ENCODE peak calls at places on chromosome 10, in ten cellular contexts. V is fibroblast of mammary gland, Y is adipocyte, T is IMR-90, P is tibial artery, E is NCI-H460, C is T-cell, L is EL, X is GM19239, Z is T-helper 2 cell. I is an unnamed sample.

GRCh38 chr10:3811331-3811870 is 26.4 kb upstream of the KLF6 start:
- DNase-seq in V (peak), Y (peak), T (peak), P (no peak), E (no peak), C (no peak), L (peak), X (no peak), Z (peak), I (peak)

GRCh38 chr10:121710207-121710606 is 112.0 kb upstream of the FGFR2 start:
- DNase-seq in V (peak), Y (no peak), T (no peak), P (peak), E (no peak), C (no peak), L (no peak), X (no peak), Z (no peak), I (no peak)

GRCh38 chr10:55509168-55509567 is 708.1 kb upstream of the PCDH15 start:
- DNase-seq in V (no peak), Y (no peak), T (no peak), P (no peak), E (peak), C (no peak), L (no peak), X (no peak), Z (no peak), I (no peak)

GRCh38 chr10:98314577-98315284 is 46.7 kb upstream of the LOXL4 start:
- DNase-seq in V (no peak), Y (peak), T (no peak), P (peak), E (peak), C (no peak), L (peak), X (no peak), Z (no peak), I (no peak)

GRCh38 chr10:101670635-101671034 is 24.3 kb downstream of the FBXW4 start:
- DNase-seq in V (no peak), Y (no peak), T (no peak), P (no peak), E (no peak), C (no peak), L (no peak), X (no peak), Z (no peak), I (no peak)

GRCh38 chr10:44506386-44506785 is 121.5 kb upstream of the CXCL12 start:
- DNase-seq in V (no peak), Y (no peak), T (no peak), P (no peak), E (no peak), C (no peak), L (no peak), X (no peak), Z (no peak), I (no peak)

GRCh38 chr10:133075346-133076137 is 12.2 kb upstream of the ADGRA1 start:
- DNase-seq in V (no peak), Y (no peak), T (no peak), P (no peak), E (no peak), C (no peak), L (no peak), X (no peak), Z (no peak), I (no peak)

GRCh38 chr10:109239371-109239770 is 683.9 kb downstream of the XPNPEP1 start:
- DNase-seq in V (no peak), Y (peak), T (peak), P (no peak), E (no peak), C (no peak), L (no peak), X (no peak), Z (no peak), I (peak)

GRCh38 chr10:122847782-122848604 is 2.3 kb upstream of the CUZD1 start:
- DNase-seq in V (peak), Y (no peak), T (peak), P (no peak), E (no peak), C (no peak), L (no peak), X (no peak), Z (no peak), I (peak)

GRCh38 chr10:122567056-122567660 is 6.6 kb downstream of the DMBT1 start:
- DNase-seq in V (peak), Y (peak), T (no peak), P (no peak), E (no peak), C (no peak), L (peak), X (peak), Z (no peak), I (no peak)

GRCh38 chr10:110788620-110789385 is 82.9 kb upstream of the PDCD4 start:
- DNase-seq in V (no peak), Y (no peak), T (no peak), P (no peak), E (no peak), C (no peak), L (no peak), X (no peak), Z (no peak), I (no peak)

GRCh38 chr10:15106352-15107013 is 9.3 kb downstream of the RPP38 start:
- DNase-seq in V (peak), Y (peak), T (peak), P (peak), E (peak), C (peak), L (peak), X (peak), Z (peak), I (peak)

GRCh38 chr10:16779375-16779774 is 37.8 kb downstream of the RSU1 start:
- DNase-seq in V (no peak), Y (no peak), T (no peak), P (no peak), E (no peak), C (no peak), L (no peak), X (no peak), Z (peak), I (no peak)

GRCh38 chr10:74585231-74586087 is 240.9 kb upstream of the KAT6B start:
- DNase-seq in V (peak), Y (peak), T (peak), P (no peak), E (no peak), C (peak), L (no peak), X (no peak), Z (peak), I (peak)

GRCh38 chr10:107971411-107971810 is 806.9 kb upstream of the SORCS1 start:
- DNase-seq in V (peak), Y (peak), T (no peak), P (no peak), E (no peak), C (no peak), L (peak), X (no peak), Z (no peak), I (peak)

GRCh38 chr10:132096863-132097478 is 31.2 kb downstream of the JAKMIP3 start:
- DNase-seq in V (no peak), Y (no peak), T (no peak), P (no peak), E (no peak), C (no peak), L (no peak), X (no peak), Z (no peak), I (no peak)

GRCh38 chr10:95289921-95290421 is 832 bp downstream of the PDLIM1 start:
- DNase-seq in V (no peak), Y (peak), T (no peak), P (no peak), E (no peak), C (no peak), L (no peak), X (no peak), Z (no peak), I (no peak)

GRCh38 chr10:48364659-48365405 is 58.4 kb downstream of the MAPK8 start:
- DNase-seq in V (peak), Y (peak), T (peak), P (no peak), E (no peak), C (no peak), L (peak), X (no peak), Z (no peak), I (peak)

GRCh38 chr10:132684164-132684891 is 101.6 kb downstream of the NKX6-2 start:
- DNase-seq in V (peak), Y (no peak), T (peak), P (peak), E (no peak), C (no peak), L (peak), X (peak), Z (no peak), I (peak)

GRCh38 chr10:118958984-118959916 is 70.3 kb upstream of the NANOS1 start:
- DNase-seq in V (peak), Y (peak), T (peak), P (peak), E (peak), C (no peak), L (peak), X (no peak), Z (no peak), I (peak)

GRCh38 chr10:82925547-82925946 is 1050.6 kb downstream of the NRG3 start:
- DNase-seq in V (peak), Y (peak), T (no peak), P (no peak), E (no peak), C (no peak), L (peak), X (no peak), Z (no peak), I (no peak)

GRCh38 chr10:67790534-67791408 is 47.2 kb downstream of the DNAJC12 start:
- DNase-seq in V (peak), Y (peak), T (peak), P (no peak), E (peak), C (no peak), L (peak), X (no peak), Z (no peak), I (peak)

GRCh38 chr10:32104622-32105509 is 48.6 kb upstream of the KIF5B start:
- DNase-seq in V (peak), Y (peak), T (peak), P (no peak), E (no peak), C (no peak), L (peak), X (no peak), Z (no peak), I (peak)

GRCh38 chr10:102648269-102648888 is 4.1 kb downstream of the TRIM8 start:
- DNase-seq in V (no peak), Y (no peak), T (no peak), P (no peak), E (no peak), C (no peak), L (no peak), X (no peak), Z (no peak), I (no peak)

GRCh38 chr10:70093335-70093944 is 39.2 kb downstream of the AIFM2 start:
- DNase-seq in V (no peak), Y (no peak), T (no peak), P (no peak), E (no peak), C (no peak), L (no peak), X (no peak), Z (peak), I (no peak)

GRCh38 chr10:61961278-61961677 is 59.8 kb downstream of the ARID5B start:
- DNase-seq in V (no peak), Y (no peak), T (no peak), P (no peak), E (no peak), C (no peak), L (no peak), X (no peak), Z (peak), I (no peak)

GRCh38 chr10:50248057-50248456 is 3.3 kb downstream of the ASAH2 start:
- DNase-seq in V (no peak), Y (no peak), T (no peak), P (no peak), E (no peak), C (no peak), L (no peak), X (no peak), Z (no peak), I (no peak)

GRCh38 chr10:114304017-114304565 is 65.0 kb downstream of the VWA2 start:
- DNase-seq in V (peak), Y (peak), T (peak), P (peak), E (peak), C (no peak), L (peak), X (peak), Z (peak), I (peak)

GRCh38 chr10:132223156-132223590 is 36.4 kb downstream of the DPYSL4 start:
- DNase-seq in V (peak), Y (peak), T (peak), P (peak), E (peak), C (peak), L (peak), X (peak), Z (peak), I (peak)

GRCh38 chr10:101130141-101130540 is 959 bp upstream of the TLX1 start:
- DNase-seq in V (no peak), Y (no peak), T (no peak), P (no peak), E (no peak), C (no peak), L (no peak), X (no peak), Z (no peak), I (no peak)

I was measured in iris pigment epithelial cell.